ENCODE peak calls at places on chromosomes 12 and 14, in ten cellular contexts. X is uterus, G is testis, P is ovary, I is Peyer's patch, J is GM12892, S is lower leg skin, Q is stomach, N is H54, K is body of pancreas. W is an unnamed sample.

GRCh38 chr12:67524861-67525499 is 123.6 kb upstream of the DYRK2 start:
- DNase-seq in N (no peak), X (no peak), K (no peak), I (no peak), Q (no peak), P (no peak), G (no peak), S (no peak), J (no peak), W (no peak)

GRCh38 chr12:52992699-52993557 is 13.3 kb upstream of the EIF4B start:
- DNase-seq in K (peak; percentile 40), P (no peak), I (no peak), N (peak; percentile 74), J (no peak), X (no peak), S (peak; percentile 72), Q (peak; percentile 37), G (no peak), W (no peak)

GRCh38 chr12:47744005-47744651 is 14.6 kb downstream of the RAPGEF3 start:
- DNase-seq in G (no peak), N (no peak), Q (peak; percentile 83), I (peak; percentile 70), K (peak; percentile 88), X (no peak), P (no peak), J (no peak), S (peak; percentile 89), W (no peak)

GRCh38 chr12:127355061-127355820 is 911.7 kb upstream of the TMEM132C start:
- DNase-seq in N (peak; percentile 31), X (no peak), J (no peak), Q (no peak), P (no peak), I (no peak), S (no peak), G (peak; percentile 21), K (no peak), W (no peak)

GRCh38 chr14:26187996-26188605 is 409.7 kb downstream of the NOVA1 start:
- DNase-seq in X (peak; percentile 46), G (no peak), N (no peak), P (no peak), I (no peak), S (no peak), J (no peak), K (no peak), Q (no peak), W (no peak)

GRCh38 chr14:96260341-96260821 is 4.4 kb downstream of the BDKRB1 start:
- DNase-seq in G (no peak), K (no peak), P (no peak), N (no peak), I (no peak), Q (no peak), S (no peak), J (no peak), X (no peak), W (no peak)

GRCh38 chr12:122820838-122821271 is 14.4 kb upstream of the HIP1R start:
- DNase-seq in N (no peak), P (no peak), Q (no peak), S (no peak), G (no peak), J (no peak), K (no peak), X (no peak), I (peak; percentile 47), W (no peak)

GRCh38 chr14:80491131-80491530 is 279.8 kb upstream of the DIO2 start:
- DNase-seq in X (no peak), G (peak; percentile 73), S (no peak), I (no peak), K (no peak), Q (no peak), N (no peak), P (peak; percentile 14), J (no peak), W (peak; percentile 61)

GRCh38 chr12:117564885-117565284 is 203.5 kb upstream of the NOS1 start:
- DNase-seq in G (no peak), K (no peak), P (no peak), S (no peak), I (no peak), Q (no peak), N (no peak), X (no peak), J (no peak), W (no peak)

GRCh38 chr12:25194211-25194610 is 749 bp downstream of the DNAI7 start:
- DNase-seq in G (no peak), I (no peak), J (no peak), K (no peak), S (no peak), P (no peak), X (no peak), Q (no peak), N (no peak), W (no peak)

GRCh38 chr14:24213866-24214652 is 771 bp upstream of the CHMP4A start:
- DNase-seq in I (no peak), Q (no peak), X (no peak), S (peak; percentile 20), N (no peak), G (no peak), J (no peak), P (no peak), K (no peak), W (no peak)

GRCh38 chr14:24212924-24213865 is at the start of gene CHMP4A:
- DNase-seq in K (peak; percentile 94), N (peak; percentile 73), Q (peak; percentile 94), S (peak; percentile 99), I (peak; percentile 99), J (peak; percentile 90), X (peak; percentile 96), G (peak; percentile 97), P (peak; percentile 95), W (peak; percentile 93)

GRCh38 chr14:24216345-24216699 is 456 bp upstream of the MDP1 start:
- DNase-seq in Q (no peak), I (no peak), X (no peak), J (no peak), G (no peak), K (no peak), N (no peak), P (no peak), S (peak; percentile 3), W (no peak)

GRCh38 chr14:24219080-24219479 is 3.2 kb upstream of the MDP1 start:
- DNase-seq in J (no peak), K (no peak), G (no peak), Q (no peak), P (no peak), S (peak; percentile 20), N (no peak), I (no peak), X (no peak), W (no peak)

GRCh38 chr14:24215495-24216344 is at the start of gene MDP1:
- DNase-seq in X (peak; percentile 81), Q (peak; percentile 86), P (peak; percentile 77), I (peak; percentile 84), S (peak; percentile 97), N (no peak), K (peak; percentile 86), J (peak; percentile 81), G (peak; percentile 89), W (peak; percentile 82)
- TF ChIP-seq POLR2A in X (peak; percentile 66), Q (peak; percentile 42), P (peak; percentile 70), I (peak; percentile 76), S (no peak), N (peak; percentile 46), K (peak; percentile 74), J (peak; percentile 92), G (peak; percentile 14), W (peak; percentile 84)

GRCh38 chr14:93936926-93937325 is 9.8 kb downstream of the FAM181A start:
- DNase-seq in N (no peak), I (no peak), X (no peak), K (no peak), J (no peak), S (no peak), Q (no peak), P (no peak), G (no peak), W (no peak)
- TF ChIP-seq POLR2A in N (no peak), I (no peak), X (no peak), K (no peak), J (no peak), S (no peak), Q (no peak), P (no peak), G (no peak), W (no peak)

GRCh38 chr12:12786716-12787601 is 1.5 kb downstream of the APOLD1 start:
- DNase-seq in G (peak; percentile 90), I (peak; percentile 57), S (peak; percentile 93), N (peak; percentile 69), J (peak; percentile 88), K (peak; percentile 88), X (peak; percentile 81), P (peak; percentile 90), Q (peak; percentile 80), W (peak; percentile 73)
- TF ChIP-seq POLR2A in G (no peak), I (peak; percentile 61), S (no peak), N (peak; percentile 82), J (peak; percentile 88), K (peak; percentile 90), X (peak; percentile 90), P (peak; percentile 71), Q (no peak), W (peak; percentile 59)

DNA sequence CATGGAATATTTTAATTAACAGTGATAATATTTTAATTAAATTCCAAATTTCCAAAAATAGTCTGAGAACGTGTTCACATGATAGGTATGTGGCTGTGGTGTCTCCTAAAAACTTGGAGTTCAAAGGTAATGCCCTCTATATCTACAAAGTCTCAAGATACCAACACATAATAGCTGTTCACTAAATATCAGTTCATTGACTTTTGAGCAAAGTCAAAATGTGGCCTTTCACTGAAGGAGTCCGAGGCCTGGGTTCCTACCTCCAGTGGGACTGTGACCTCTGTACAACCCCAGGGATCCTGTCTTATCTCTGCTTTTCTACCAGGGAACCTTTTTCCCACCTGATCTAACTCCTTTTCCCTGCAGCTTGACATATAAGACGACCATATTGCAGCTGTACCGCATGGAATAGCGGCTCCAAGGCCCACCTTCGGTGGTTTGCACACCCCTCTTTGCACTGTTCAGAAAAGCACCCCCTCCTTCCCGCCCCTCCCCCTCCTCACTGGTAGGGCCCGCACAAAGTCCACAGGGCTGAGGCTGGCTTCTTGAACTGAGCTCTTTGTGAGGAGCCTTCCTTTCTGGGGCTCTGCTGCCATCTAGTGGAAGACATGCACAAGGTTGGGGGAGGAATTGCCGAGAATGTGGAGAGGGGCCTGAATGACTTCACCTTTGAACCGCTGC is 3.1 kb downstream of the CCND2 start:
- DNase-seq in J (peak; percentile 64), X (peak; percentile 93), N (peak; percentile 74), K (peak; percentile 92), Q (peak; percentile 77), P (peak; percentile 78), S (peak; percentile 96), I (peak; percentile 85), G (peak; percentile 89), W (peak; percentile 64)
- TF ChIP-seq POLR2A in J (peak; percentile 61), X (peak; percentile 29), N (no peak), K (no peak), Q (no peak), P (no peak), S (no peak), I (no peak), G (no peak), W (no peak)

W was measured in gastrocnemius medialis.